ENCODE peak calls at places on chromosomes 11 and 22, in five cellular contexts. Q is EL; O is stimulated activated CD8-positive, alpha-beta memory T cell treated with anti-CD3 and anti-CD28 coated beads, Interleukin-4, amount 100 ng/mL, for 4 hours; C is naive thymus-derived CD8-positive, alpha-beta T cell; D is Daoy. R is an unnamed sample.
A peak's percentile ranks its signal among the peaks of the same experiment; 100 is the strongest.

GRCh38 chr11:108226036-108226435 is 3.2 kb downstream of the ATM start:
- DNase-seq in Q (no peak), O (no peak), C (peak; percentile 22), D (no peak), R (no peak)

GRCh38 chr11:108432783-108433182 is 34.5 kb downstream of the C11orf65 start:
- DNase-seq in Q (peak; percentile 84), O (no peak), C (no peak), D (peak; percentile 29), R (no peak)

GRCh38 chr11:61413496-61413895 is 16.3 kb downstream of the CPSF7 start:
- DNase-seq in Q (peak; percentile 18), O (no peak), C (no peak), D (no peak), R (no peak)

GRCh38 chr11:47566166-47566546 is 757 bp downstream of the PTPMT1 start:
- DNase-seq in Q (peak; percentile 30), O (no peak), C (no peak), D (no peak), R (no peak)

GRCh38 chr11:48087974-48088681 is 107.8 kb downstream of the PTPRJ start:
- DNase-seq in Q (no peak), O (no peak), C (no peak), D (no peak), R (peak; percentile 41)

GRCh38 chr11:1075341-1075911 is 752 bp downstream of the MUC2 start:
- DNase-seq in Q (no peak), O (no peak), C (no peak), D (no peak), R (no peak)

GRCh38 chr11:95082576-95083001 is 7.1 kb upstream of the ENDOD1 start:
- DNase-seq in Q (no peak), O (no peak), C (no peak), D (no peak), R (no peak)

GRCh38 chr11:123430736-123431356 is 777 bp downstream of the GRAMD1B start:
- DNase-seq in Q (peak; percentile 79), O (no peak), C (peak; percentile 19), D (peak; percentile 67), R (peak; percentile 88)

GRCh38 chr11:122793500-122793899 is 44.8 kb upstream of the CRTAM start:
- DNase-seq in Q (no peak), O (no peak), C (no peak), D (no peak), R (no peak)

GRCh38 chr11:110077866-110078325 is 15.3 kb upstream of the ZC3H12C start:
- DNase-seq in Q (peak; percentile 74), O (no peak), C (no peak), D (peak; percentile 63), R (no peak)

GRCh38 chr22:39292561-39293074 is 26.8 kb downstream of the RPL3 start:
- DNase-seq in Q (peak; percentile 98), O (no peak), C (no peak), D (peak; percentile 98), R (peak; percentile 95)

GRCh38 chr11:132838621-132839020 is 693.7 kb downstream of the OPCML start:
- DNase-seq in Q (peak; percentile 66), O (no peak), C (no peak), D (peak; percentile 73), R (no peak)

GRCh38 chr11:133133053-133133452 is 399.2 kb downstream of the OPCML start:
- DNase-seq in Q (peak; percentile 1), O (no peak), C (no peak), D (no peak), R (no peak)

GRCh38 chr22:23233746-23234408 is 53.6 kb downstream of the BCR start:
- DNase-seq in Q (peak; percentile 90), O (no peak), C (no peak), D (peak; percentile 91), R (peak; percentile 71)

GRCh38 chr11:128453444-128454336 is 133.7 kb downstream of the ETS1 start:
- DNase-seq in Q (peak; percentile 96), O (no peak), C (no peak), D (peak; percentile 83), R (peak; percentile 82)

R was measured in right cardiac atrium.